ENCODE peak calls at places on chromosomes 6 and 20, in ten cellular contexts. C is hepatocyte; U is heart right ventricle; G is uterus; K is A549; A is lower lobe of right lung; H is sigmoid colon; B is esophagus muscularis mucosa; Y is CD8-positive, alpha-beta T cell; N is esophagus squamous epithelium. V is an unnamed sample.

GRCh38 chr20:48186915-48187314 is 401.6 kb upstream of the SULF2 start:
- DNase-seq in C (no peak), U (no peak), G (no peak), K (no peak), A (no peak), H (no peak), B (no peak), Y (no peak), N (no peak), V (no peak)

GRCh38 chr6:148509789-148510581 is 167.3 kb downstream of the SASH1 start:
- DNase-seq in C (peak), U (peak), G (peak), K (no peak), A (peak), H (peak), B (no peak), Y (no peak), N (no peak), V (peak)

GRCh38 chr20:40562031-40562430 is 127.0 kb downstream of the MAFB start:
- DNase-seq in C (peak), U (no peak), G (no peak), K (no peak), A (peak), H (no peak), B (no peak), Y (no peak), N (no peak), V (peak)

GRCh38 chr20:49766979-49767419 is 45.6 kb upstream of the SLC9A8 start:
- DNase-seq in C (no peak), U (no peak), G (no peak), K (no peak), A (no peak), H (no peak), B (no peak), Y (no peak), N (no peak), V (no peak)

GRCh38 chr6:44858998-44859397 is 469.1 kb upstream of the RUNX2 start:
- DNase-seq in C (no peak), U (no peak), G (no peak), K (no peak), A (no peak), H (no peak), B (no peak), Y (no peak), N (no peak), V (no peak)

GRCh38 chr20:37142708-37143107 is 36.4 kb upstream of the RPN2 start:
- DNase-seq in C (peak), U (no peak), G (no peak), K (no peak), A (no peak), H (no peak), B (no peak), Y (no peak), N (no peak), V (no peak)

GRCh38 chr6:148818939-148819575 is 72.2 kb downstream of the UST start:
- DNase-seq in C (no peak), U (no peak), G (no peak), K (no peak), A (no peak), H (no peak), B (no peak), Y (no peak), N (no peak), V (no peak)

GRCh38 chr20:31916724-31917123 is 35.1 kb downstream of the PDRG1 start:
- DNase-seq in C (no peak), U (no peak), G (no peak), K (no peak), A (no peak), H (no peak), B (no peak), Y (no peak), N (no peak), V (no peak)

GRCh38 chr6:156508923-156509322 is 268.3 kb upstream of the ARID1B start:
- DNase-seq in C (no peak), U (no peak), G (no peak), K (no peak), A (no peak), H (no peak), B (no peak), Y (no peak), N (no peak), V (no peak)

DNA sequence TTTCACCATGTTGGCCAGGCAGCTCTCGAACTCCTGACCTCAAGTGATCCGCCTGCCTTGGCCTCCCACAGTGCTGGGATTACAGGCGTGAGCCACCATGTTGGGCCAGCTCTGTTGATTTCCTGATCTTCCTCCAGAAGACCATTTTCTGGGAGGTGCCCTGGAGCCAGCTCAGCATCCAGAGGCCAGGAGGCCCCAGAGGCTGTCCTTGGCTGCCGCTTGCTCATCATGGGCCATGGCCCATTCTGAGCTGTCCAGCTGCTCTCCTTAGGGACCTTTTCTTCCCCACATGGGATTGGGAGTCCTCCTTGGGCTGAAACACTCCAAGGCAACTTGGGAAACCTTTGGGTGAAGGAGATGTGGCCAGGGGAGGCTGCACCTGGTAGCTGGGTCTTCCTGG is 15.4 kb downstream of the LRRC73 start:
- DNase-seq in C (no peak), U (no peak), G (no peak), K (no peak), A (no peak), H (no peak), B (no peak), Y (no peak), N (no peak), V (no peak)
- H3K27ac ChIP-seq in C (peak), U (peak), G (no peak), K (no peak), A (no peak), H (no peak), B (no peak), Y (no peak), N (peak), V (peak)

DNA sequence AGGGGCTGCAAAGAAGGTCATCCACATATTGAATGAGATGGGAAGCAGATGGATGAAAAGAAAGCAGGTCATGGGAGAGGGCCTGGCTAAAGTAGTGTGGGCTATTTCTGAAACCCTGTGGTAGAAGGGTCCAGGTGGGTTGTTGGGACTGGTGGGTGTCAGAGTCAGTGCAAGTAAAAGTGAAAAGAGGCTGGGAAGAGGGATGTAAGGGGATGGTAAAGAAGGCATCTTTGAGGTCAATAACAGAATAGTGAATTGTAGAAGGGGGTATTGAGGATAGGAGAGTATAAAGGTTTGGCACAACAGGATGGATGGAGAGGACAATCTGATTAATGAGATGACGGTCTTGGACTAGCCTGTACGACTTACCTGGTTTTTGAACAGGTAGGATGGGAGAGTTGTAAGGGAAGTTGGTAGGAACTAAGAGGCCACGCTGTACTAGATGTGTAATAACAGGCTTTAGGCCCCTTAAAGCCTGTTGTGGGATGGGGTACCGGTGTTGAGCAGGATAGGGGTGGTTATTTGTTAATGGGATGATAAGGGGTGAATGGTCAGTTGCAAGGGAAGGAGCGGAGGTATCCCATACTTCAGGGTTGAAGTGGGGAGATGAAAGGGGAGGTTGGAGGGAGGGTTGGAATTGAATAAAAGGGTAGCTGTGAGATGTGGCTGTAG is 748.9 kb upstream of the ADGRB3 start:
- DNase-seq in C (no peak), U (no peak), G (no peak), K (no peak), A (no peak), H (no peak), B (no peak), Y (no peak), N (no peak), V (no peak)
- TF ChIP-seq CTCF in C (no peak), U (no peak), G (no peak), K (no peak), A (no peak), H (no peak), B (no peak), Y (no peak), N (no peak), V (no peak)

DNA sequence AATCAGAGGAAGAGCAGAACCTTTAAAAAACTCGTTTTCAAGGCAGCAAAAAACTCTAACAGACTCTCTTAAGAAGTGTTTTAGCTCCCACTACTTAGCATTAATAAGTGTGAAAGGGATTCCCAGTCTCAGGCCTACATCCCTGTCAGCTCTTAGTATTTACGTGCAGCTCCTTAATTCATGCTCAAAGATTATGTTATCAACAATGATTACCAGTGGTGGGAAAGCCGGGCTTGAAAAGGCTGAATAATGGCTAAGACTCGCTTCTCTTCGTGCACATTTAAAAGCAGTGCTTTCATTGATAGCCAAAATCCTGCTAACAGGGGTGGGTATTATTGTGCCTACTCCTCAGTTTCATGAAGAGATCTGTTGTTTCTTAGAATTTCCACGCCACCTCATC is 518.8 kb downstream of the GRIK2 start:
- DNase-seq in C (no peak), U (no peak), G (no peak), K (no peak), A (no peak), H (no peak), B (no peak), Y (no peak), N (no peak), V (no peak)
- H3K27ac ChIP-seq in C (no peak), U (no peak), G (no peak), K (no peak), A (no peak), H (no peak), B (no peak), Y (no peak), N (no peak), V (no peak)

GRCh38 chr6:167578371-167578901 is 248.3 kb upstream of the AFDN start:
- DNase-seq in C (no peak), U (no peak), G (no peak), K (no peak), A (no peak), H (peak), B (peak), Y (no peak), N (no peak), V (no peak)

GRCh38 chr6:167576050-167576741 is 250.5 kb upstream of the AFDN start:
- DNase-seq in C (no peak), U (no peak), G (no peak), K (no peak), A (no peak), H (peak), B (peak), Y (no peak), N (no peak), V (no peak)

GRCh38 chr6:167575201-167575696 is 250.4 kb downstream of the TTLL2 start:
- DNase-seq in C (no peak), U (no peak), G (no peak), K (no peak), A (no peak), H (peak), B (no peak), Y (no peak), N (no peak), V (no peak)

GRCh38 chr6:167577891-167578361 is 248.8 kb upstream of the AFDN start:
- DNase-seq in C (no peak), U (no peak), G (no peak), K (no peak), A (no peak), H (peak), B (peak), Y (no peak), N (no peak), V (no peak)

DNA sequence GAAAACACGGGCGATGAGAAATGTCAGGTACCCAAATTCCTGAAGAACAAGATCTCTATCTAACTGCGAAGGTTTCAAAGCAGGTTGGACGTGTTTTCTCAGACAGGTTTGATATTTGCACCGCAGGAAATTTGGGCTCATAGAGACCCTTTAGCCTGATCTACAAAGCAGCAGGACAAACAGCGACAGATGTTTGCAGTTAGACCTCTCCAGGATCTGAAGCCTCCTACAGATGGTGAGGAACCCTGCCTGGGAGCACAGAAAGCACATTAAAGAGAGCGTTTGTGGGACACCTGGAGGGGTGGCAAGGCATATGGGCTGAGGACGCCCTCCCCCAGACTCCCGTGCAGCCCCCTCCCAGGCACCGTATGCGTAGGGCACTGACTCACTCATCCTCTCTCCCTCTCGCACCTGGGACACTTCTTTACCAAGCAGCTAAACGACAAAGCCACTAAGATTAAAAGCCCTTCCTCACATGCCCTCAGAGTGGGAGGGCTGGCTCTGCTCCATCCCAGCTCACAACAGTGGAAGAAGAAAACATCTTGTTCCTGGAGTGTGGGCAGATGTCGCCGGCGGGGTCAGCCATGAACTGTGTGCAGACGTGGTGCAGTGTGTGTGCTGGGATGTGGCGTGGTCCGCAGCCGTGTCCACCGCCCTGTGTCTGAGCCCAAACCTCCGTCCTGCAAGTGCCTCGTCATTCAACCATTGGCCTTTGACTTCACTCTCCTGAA is 249.7 kb upstream of the AFDN start:
- DNase-seq in C (no peak), U (no peak), G (no peak), K (no peak), A (no peak), H (peak), B (peak), Y (no peak), N (no peak), V (no peak)
- TF ChIP-seq CTCF in C (no peak), U (no peak), G (no peak), K (no peak), A (no peak), H (no peak), B (no peak), Y (no peak), N (no peak), V (no peak)

DNA sequence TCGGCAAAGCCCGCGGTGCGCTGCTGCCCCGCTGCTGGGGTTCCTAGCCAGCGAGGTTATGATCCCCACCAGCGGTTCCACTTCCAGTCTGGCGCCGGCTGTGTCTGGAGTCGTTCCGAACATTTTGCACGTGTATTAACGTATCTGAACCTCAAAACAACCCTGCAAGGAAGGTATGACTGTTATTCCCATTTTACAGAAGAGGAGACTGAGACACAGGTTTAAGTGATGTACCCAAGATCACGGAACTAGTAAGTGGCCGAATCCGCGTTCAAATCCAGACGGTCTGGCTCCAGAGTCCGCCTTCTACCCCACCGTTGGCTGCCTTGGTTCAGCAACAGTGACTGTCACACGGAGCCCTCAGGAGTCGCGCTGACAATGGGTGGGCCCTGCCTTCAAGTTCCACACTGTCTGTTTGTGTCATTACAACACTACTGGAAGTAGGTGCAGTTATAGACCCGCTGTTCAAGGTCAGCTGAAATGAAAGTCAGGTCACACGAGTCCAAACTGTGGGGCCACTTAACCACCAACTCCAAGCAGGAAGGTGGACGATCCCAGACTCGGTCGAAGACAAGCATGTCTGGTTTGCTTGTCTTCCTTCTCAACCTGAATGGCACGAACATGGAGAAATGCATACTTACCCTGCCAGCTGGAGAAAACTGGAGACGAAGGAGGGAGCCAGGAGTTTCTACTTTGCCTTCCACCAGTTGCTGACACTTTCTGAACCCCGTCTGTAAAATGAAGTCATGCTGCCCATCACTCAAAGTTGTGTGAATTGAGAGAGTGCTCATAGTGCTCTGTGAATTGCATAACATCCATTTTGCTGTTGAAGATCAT is 808 bp upstream of the SRXN1 start:
- DNase-seq in C (no peak), U (no peak), G (no peak), K (no peak), A (no peak), H (no peak), B (no peak), Y (no peak), N (no peak), V (no peak)
- H3K27ac ChIP-seq in C (peak), U (peak), G (peak), K (peak), A (peak), H (peak), B (peak), Y (peak), N (peak), V (peak)

DNA sequence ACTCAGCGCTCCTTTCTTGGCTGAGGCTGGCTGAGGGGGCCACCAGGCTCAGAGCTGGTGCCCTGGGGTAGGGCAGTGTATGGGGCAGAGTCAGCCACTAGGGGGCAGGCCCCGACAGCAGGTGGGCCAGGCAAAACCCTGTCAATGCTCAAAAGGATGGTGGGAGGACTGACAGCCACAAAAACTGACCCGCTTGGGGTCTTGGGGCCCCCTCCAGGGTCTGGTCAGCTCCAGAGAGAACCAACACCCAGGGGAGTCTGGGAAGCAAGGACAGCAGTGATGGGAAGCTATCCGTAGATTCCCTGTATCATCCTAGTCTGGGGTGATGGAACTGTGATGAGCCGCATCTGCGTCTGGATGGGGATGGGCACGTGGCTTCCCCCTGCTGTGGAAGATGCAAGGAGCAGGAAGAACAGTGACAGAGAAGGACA is 306.9 kb downstream of the DHX35 start:
- DNase-seq in C (peak), U (peak), G (peak), K (peak), A (peak), H (peak), B (no peak), Y (no peak), N (no peak), V (peak)
- TF ChIP-seq CTCF in C (peak), U (peak), G (peak), K (peak), A (peak), H (peak), B (peak), Y (peak), N (peak), V (peak)

GRCh38 chr20:20216941-20217340 is 151.0 kb upstream of the INSM1 start:
- DNase-seq in C (no peak), U (no peak), G (no peak), K (no peak), A (no peak), H (no peak), B (no peak), Y (no peak), N (no peak), V (no peak)
- H3K27ac ChIP-seq in C (no peak), U (peak), G (no peak), K (no peak), A (no peak), H (no peak), B (no peak), Y (no peak), N (no peak), V (no peak)

DNA sequence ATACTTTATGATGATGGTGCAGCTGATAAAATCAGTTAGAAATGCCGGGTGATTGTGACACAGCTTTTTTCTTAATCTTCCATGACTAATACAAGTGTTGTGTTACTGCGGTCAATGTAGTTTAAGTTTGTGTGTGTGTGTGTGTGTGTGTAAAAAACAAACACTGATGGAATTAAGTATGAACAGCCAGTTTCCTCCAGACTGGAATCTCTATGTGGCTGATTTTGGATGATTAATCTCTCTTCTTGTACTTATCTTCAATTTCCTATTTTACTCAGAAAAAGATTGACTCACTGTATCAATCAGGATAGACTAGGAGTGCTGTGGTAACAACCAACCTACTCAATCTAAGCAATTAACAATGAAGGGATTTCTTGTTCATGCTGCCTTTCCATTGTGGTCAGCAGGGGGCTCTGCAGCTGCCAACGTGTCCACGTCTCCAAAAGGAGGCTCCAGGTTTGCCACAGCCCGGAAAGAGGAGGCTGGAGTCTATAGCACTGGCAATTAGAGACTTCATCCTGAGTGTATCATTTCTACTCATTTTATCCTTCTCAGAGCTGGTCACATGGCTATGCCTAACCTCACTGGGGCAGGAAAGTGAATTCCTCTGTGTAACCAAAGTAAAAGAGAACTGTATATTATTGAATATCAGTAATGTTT is 107.7 kb downstream of the CD109 start:
- DNase-seq in C (peak), U (peak), G (no peak), K (peak), A (no peak), H (no peak), B (no peak), Y (no peak), N (no peak), V (peak)
- TF ChIP-seq CTCF in C (peak), U (no peak), G (peak), K (peak), A (peak), H (peak), B (no peak), Y (no peak), N (no peak), V (peak)